ENCODE peak calls at places on chromosome 15, in five cellular contexts. M, G, L, Z and E are unnamed samples.

GRCh38 chr15:33243869-33244268 is 49.4 kb upstream of the FMN1 start:
- DNase-seq in G (no peak), L (no peak), M (no peak), Z (no peak), E (no peak)

GRCh38 chr15:83061680-83062079 is 5.4 kb downstream of the BTBD1 start:
- DNase-seq in G (no peak), M (no peak), L (no peak), Z (no peak), E (peak)

GRCh38 chr15:65377105-65377975 is 462 bp downstream of the IGDCC3 start:
- DNase-seq in L (peak), M (no peak), G (no peak), Z (no peak), E (no peak)

GRCh38 chr15:48318131-48318530 is 13.1 kb upstream of the DUT start:
- DNase-seq in G (no peak), Z (no peak), M (no peak), L (no peak), E (no peak)

GRCh38 chr15:84685304-84685703 is 27.3 kb upstream of the NMB start:
- DNase-seq in M (peak), L (no peak), Z (no peak), G (peak), E (peak)

GRCh38 chr15:55197362-55197705 is 593 bp upstream of the RSL24D1 start:
- DNase-seq in G (no peak), Z (no peak), L (no peak), M (no peak), E (no peak)

GRCh38 chr15:44726568-44727461 is 9.5 kb upstream of the TRIM69 start:
- DNase-seq in Z (no peak), L (no peak), M (peak), G (peak), E (peak)

GRCh38 chr15:69758810-69759410 is 306.3 kb downstream of the RPLP1 start:
- DNase-seq in Z (no peak), G (no peak), M (no peak), L (no peak), E (no peak)

GRCh38 chr15:64813075-64813474 is 12.4 kb downstream of the PIF1 start:
- DNase-seq in Z (no peak), M (no peak), L (no peak), G (no peak), E (no peak)

GRCh38 chr15:99335508-99335907 is 84.2 kb downstream of the LRRC28 start:
- DNase-seq in M (no peak), L (no peak), G (no peak), Z (no peak), E (no peak)

GRCh38 chr15:93358171-93359036 is 269.4 kb upstream of the RGMA start:
- DNase-seq in Z (no peak), L (no peak), G (no peak), M (no peak), E (no peak)

GRCh38 chr15:59917504-59918157 is 86.5 kb upstream of the FOXB1 start:
- DNase-seq in G (no peak), M (no peak), Z (no peak), L (peak), E (peak)

GRCh38 chr15:83108266-83109219 is 1.1 kb downstream of the TM6SF1 start:
- DNase-seq in Z (peak), M (no peak), G (peak), L (no peak), E (no peak)

GRCh38 chr15:80585544-80586018 is 109.5 kb upstream of the ABHD17C start:
- DNase-seq in L (no peak), M (no peak), Z (no peak), G (peak), E (no peak)
- TF ChIP-seq CTCF in L (no peak), M (no peak), Z (no peak), G (no peak), E (no peak)

GRCh38 chr15:49622561-49622960 is 1.7 kb downstream of the DTWD1 start:
- DNase-seq in L (no peak), M (no peak), G (no peak), Z (no peak), E (no peak)

GRCh38 chr15:49628379-49628778 is 7.5 kb downstream of the DTWD1 start:
- DNase-seq in G (no peak), M (no peak), Z (no peak), L (no peak), E (peak)

GRCh38 chr15:49625460-49626036 is 4.7 kb downstream of the DTWD1 start:
- DNase-seq in Z (no peak), L (no peak), M (no peak), G (no peak), E (no peak)

GRCh38 chr15:49624046-49624445 is 3.2 kb downstream of the DTWD1 start:
- DNase-seq in L (no peak), Z (no peak), G (no peak), M (no peak), E (no peak)

DNA sequence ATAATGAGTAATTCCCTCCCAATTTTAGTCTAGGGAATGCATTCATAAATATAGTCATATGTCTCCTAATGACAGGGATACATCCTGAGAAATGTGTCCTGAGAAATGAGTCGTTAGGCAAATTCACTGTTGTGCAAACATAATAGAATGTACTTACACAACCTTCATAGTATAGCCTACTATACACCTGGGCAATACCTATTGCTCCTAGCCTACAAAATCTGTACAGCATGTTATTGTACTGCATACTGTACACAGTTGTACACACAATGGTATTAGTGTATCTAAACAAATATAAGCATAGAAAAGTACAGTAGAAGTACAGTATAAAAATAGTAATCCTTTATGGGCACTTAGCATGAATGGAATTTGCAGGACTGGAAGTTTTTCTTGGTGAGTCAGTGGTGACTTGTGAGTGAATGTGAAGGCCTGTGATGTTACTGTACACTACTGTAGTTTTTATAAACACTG is 6.6 kb downstream of the DTWD1 start:
- DNase-seq in Z (no peak), L (no peak), M (peak), G (no peak), E (peak)
- H3K4me3 ChIP-seq in Z (no peak), L (no peak), M (no peak), G (no peak), E (no peak)

GRCh38 chr15:53401503-53401902 is 358.0 kb downstream of the WDR72 start:
- DNase-seq in G (no peak), L (no peak), M (no peak), Z (no peak), E (no peak)

GRCh38 chr15:53404930-53405493 is 354.5 kb downstream of the WDR72 start:
- DNase-seq in M (no peak), Z (no peak), L (no peak), G (no peak), E (no peak)
- TF ChIP-seq CTCF in M (no peak), Z (no peak), L (no peak), G (no peak), E (no peak)

GRCh38 chr15:101114146-101114545 is 137.7 kb downstream of the CHSY1 start:
- DNase-seq in G (no peak), L (no peak), Z (no peak), M (no peak), E (no peak)

GRCh38 chr15:101116681-101116976 is 135.2 kb downstream of the CHSY1 start:
- DNase-seq in M (no peak), G (no peak), L (no peak), Z (no peak), E (no peak)

GRCh38 chr15:101114610-101115009 is 137.2 kb downstream of the CHSY1 start:
- DNase-seq in L (no peak), G (no peak), Z (no peak), M (no peak), E (no peak)

GRCh38 chr15:101115887-101116680 is 135.8 kb downstream of the CHSY1 start:
- DNase-seq in G (peak), Z (peak), L (no peak), M (no peak), E (no peak)

DNA sequence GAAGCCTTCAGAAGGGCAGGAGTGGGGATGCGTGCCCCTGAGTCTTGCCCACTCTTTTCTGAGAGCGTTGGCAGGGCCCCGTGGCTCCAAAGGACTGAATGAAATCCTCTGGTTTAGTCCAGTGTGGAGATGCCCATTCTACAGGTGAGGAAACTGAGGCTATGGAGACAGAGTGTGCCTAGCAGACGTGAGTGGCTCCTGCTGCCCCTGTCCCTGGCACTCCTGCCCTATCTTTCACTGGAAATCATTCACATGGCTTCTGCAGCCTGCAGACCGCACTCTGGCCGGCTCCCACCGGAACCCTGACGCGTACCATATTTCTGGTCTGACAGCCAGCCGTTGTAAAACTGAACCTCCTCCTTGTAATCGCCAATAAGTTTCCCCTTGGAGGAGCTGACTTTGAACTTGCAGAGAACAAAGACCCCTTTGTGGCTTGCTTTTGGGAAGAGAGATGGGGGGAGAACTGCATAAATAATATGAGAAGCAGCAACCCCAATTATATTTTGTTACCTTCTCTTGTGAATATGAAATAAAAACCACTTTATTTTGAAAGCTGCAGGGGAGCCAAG is 136.4 kb downstream of the CHSY1 start:
- DNase-seq in G (no peak), M (no peak), L (no peak), Z (no peak), E (no peak)
- H3K4me3 ChIP-seq in G (no peak), M (no peak), L (no peak), Z (no peak), E (no peak)

GRCh38 chr15:43183270-43183669 is 1.9 kb upstream of the CCNDBP1 start:
- DNase-seq in Z (no peak), G (no peak), L (no peak), M (no peak), E (no peak)

GRCh38 chr15:43187544-43188155 is 2.4 kb downstream of the CCNDBP1 start:
- DNase-seq in G (no peak), M (peak), Z (no peak), L (no peak), E (no peak)

GRCh38 chr15:43184407-43185160 is 619 bp upstream of the CCNDBP1 start:
- DNase-seq in L (no peak), M (no peak), Z (no peak), G (no peak), E (no peak)

GRCh38 chr15:43185161-43186002 is at the start of gene CCNDBP1:
- DNase-seq in G (peak), M (peak), L (peak), Z (peak), E (peak)

GRCh38 chr15:43186003-43186353 is 775 bp downstream of the CCNDBP1 start:
- DNase-seq in Z (no peak), G (no peak), L (no peak), M (no peak), E (no peak)
- TF ChIP-seq CTCF in Z (no peak), G (no peak), L (no peak), M (no peak), E (no peak)

DNA sequence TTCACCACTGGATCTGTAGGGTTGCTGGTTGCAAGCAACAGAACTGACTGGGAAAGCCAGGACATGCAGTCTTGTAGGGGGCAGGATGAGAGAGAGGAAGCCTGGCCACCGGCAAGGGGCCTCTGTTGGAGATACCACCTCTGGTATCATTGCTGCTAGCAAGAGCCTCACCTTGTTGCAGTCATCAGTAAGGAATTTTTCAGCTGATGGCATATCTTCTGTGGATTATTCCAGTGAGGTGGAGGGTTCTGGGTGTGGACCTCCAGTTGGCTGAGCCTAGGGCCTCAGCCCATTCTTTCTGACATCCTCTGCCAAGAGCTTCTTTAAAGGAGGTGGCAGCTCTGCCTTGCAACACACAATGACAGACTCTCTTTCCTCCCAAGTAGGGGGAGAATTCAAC is 128.8 kb downstream of the AQP9 start:
- DNase-seq in G (no peak), M (no peak), Z (no peak), L (no peak), E (no peak)
- H3K4me3 ChIP-seq in G (no peak), M (no peak), Z (no peak), L (no peak), E (no peak)

DNA sequence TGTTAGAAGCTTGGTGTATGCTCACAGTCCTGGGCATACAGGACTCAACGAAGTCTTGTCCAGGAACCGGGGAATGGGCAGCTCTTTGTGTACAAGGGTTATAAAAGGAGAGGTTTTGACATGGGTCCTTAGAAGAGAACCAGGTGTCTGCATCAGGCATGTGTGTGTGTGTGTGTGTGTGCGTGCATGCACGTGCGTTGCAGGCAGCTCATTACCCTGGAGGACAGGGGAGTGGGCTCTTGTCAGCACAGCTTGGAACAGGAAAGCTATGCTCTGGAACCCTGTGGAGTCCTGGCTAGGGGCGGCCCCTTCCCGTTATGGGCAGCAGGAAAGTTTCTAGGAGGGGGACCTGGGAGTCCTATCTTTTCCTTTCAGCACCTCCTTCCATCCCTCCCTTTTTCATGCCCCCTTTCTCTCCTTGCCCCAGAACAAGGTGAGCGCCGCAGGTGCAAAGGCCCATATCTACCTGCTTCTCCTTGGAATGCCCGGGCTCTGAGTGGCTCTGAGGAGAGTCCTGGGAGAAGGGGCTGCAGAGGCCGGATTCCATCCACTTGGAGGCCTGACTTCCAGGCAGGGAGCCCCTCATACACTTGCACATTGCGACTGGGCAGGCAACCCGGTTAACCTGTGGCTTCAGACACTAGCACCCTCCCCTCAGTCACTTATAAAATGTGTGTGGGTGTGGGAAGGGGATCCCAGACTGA is 33.9 kb upstream of the LCTL start:
- DNase-seq in L (no peak), M (no peak), G (no peak), Z (no peak), E (no peak)
- TF ChIP-seq CTCF in L (no peak), M (no peak), G (no peak), Z (no peak), E (no peak)

DNA sequence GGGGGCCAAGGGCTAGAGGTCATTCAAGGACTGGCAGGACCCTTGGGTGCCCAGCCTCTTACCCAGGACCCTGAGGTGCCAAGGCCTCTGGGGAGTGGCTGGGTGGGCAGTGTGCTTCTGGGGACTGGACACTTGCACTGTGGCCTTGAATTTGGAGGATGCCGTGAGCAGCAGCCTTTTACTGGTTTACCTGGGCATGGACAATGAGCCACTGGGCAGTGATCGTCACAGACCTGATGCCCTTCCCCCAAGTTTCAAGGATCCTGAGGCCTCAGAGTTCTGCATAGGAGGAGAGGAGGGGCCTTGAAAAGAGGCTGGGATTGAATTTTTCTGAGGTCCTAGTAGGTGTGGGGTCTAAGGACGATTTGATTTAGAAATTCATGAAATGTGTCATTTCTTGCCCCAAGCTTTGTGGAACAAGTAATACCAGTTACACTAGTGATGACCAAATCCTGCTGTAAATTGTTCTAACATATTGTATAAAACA is 146.1 kb upstream of the TPM1 start:
- DNase-seq in L (no peak), M (no peak), Z (no peak), G (no peak), E (no peak)
- H3K4me3 ChIP-seq in L (no peak), M (no peak), Z (no peak), G (no peak), E (no peak)

GRCh38 chr15:101374326-101374725 is 79.3 kb upstream of the SNRPA1 start:
- DNase-seq in M (no peak), G (no peak), Z (no peak), L (no peak), E (no peak)
- TF ChIP-seq CTCF in M (no peak), G (no peak), Z (no peak), L (no peak), E (no peak)